ENCODE peak calls at places on chromosomes 13 and 19, in seven cellular contexts. One of them, this sample, is unnamed.

GRCh38 chr13:108154421-108154858 is 60.9 kb downstream of the LIG4 start:
- DNase-seq in NB4: no peak
- DNase-seq in K562: no peak
- DNase-seq in HCT116: no peak
- DNase-seq in vagina: no peak
- DNase-seq in tibial nerve: no peak
- DNase-seq in heart left ventricle: no peak
- DNase-seq in this sample: no peak

GRCh38 chr13:80598189-80598588 is 257.3 kb upstream of the SPRY2 start:
- DNase-seq in NB4: no peak
- DNase-seq in K562: no peak
- DNase-seq in HCT116: no peak
- DNase-seq in vagina: no peak
- DNase-seq in tibial nerve: no peak
- DNase-seq in heart left ventricle: no peak
- DNase-seq in this sample: no peak

GRCh38 chr19:46201413-46202310 is 27.9 kb upstream of the IGFL1 start:
- DNase-seq in NB4: peak
- DNase-seq in K562: peak
- DNase-seq in HCT116: no peak
- DNase-seq in vagina: no peak
- DNase-seq in tibial nerve: no peak
- DNase-seq in heart left ventricle: no peak
- DNase-seq in this sample: no peak

GRCh38 chr13:20369886-20370361 is 137.8 kb upstream of the GJB6 start:
- DNase-seq in NB4: no peak
- DNase-seq in K562: no peak
- DNase-seq in HCT116: no peak
- DNase-seq in vagina: no peak
- DNase-seq in tibial nerve: no peak
- DNase-seq in heart left ventricle: no peak
- DNase-seq in this sample: no peak

GRCh38 chr13:29174093-29174492 is 354.0 kb downstream of the MTUS2 start:
- DNase-seq in NB4: no peak
- DNase-seq in K562: no peak
- DNase-seq in HCT116: no peak
- DNase-seq in vagina: no peak
- DNase-seq in tibial nerve: no peak
- DNase-seq in heart left ventricle: no peak
- DNase-seq in this sample: no peak

GRCh38 chr13:89852570-89852969 is 1494.9 kb upstream of the MIR17HG start:
- DNase-seq in NB4: no peak
- DNase-seq in K562: no peak
- DNase-seq in HCT116: no peak
- DNase-seq in vagina: no peak
- DNase-seq in tibial nerve: no peak
- DNase-seq in heart left ventricle: no peak
- DNase-seq in this sample: no peak

GRCh38 chr19:50858896-50859295 is 4.2 kb downstream of the KLK3 start:
- DNase-seq in NB4: no peak
- DNase-seq in K562: no peak
- DNase-seq in HCT116: no peak
- DNase-seq in vagina: no peak
- DNase-seq in tibial nerve: no peak
- DNase-seq in heart left ventricle: no peak
- DNase-seq in this sample: no peak

GRCh38 chr19:51571599-51571998 is 516 bp downstream of the ZNF175 start:
- DNase-seq in NB4: peak
- DNase-seq in K562: peak
- DNase-seq in HCT116: no peak
- DNase-seq in vagina: no peak
- DNase-seq in tibial nerve: no peak
- DNase-seq in heart left ventricle: no peak
- DNase-seq in this sample: peak

GRCh38 chr13:27171244-27171829 is at the start of gene USP12:
- DNase-seq in NB4: peak
- DNase-seq in K562: peak
- DNase-seq in HCT116: no peak
- DNase-seq in vagina: no peak
- DNase-seq in tibial nerve: no peak
- DNase-seq in heart left ventricle: peak
- DNase-seq in this sample: peak

GRCh38 chr19:35789978-35790944 is 14.9 kb downstream of the ARHGAP33 start:
- DNase-seq in NB4: no peak
- DNase-seq in K562: no peak
- DNase-seq in HCT116: no peak
- DNase-seq in vagina: no peak
- DNase-seq in tibial nerve: no peak
- DNase-seq in heart left ventricle: no peak
- DNase-seq in this sample: no peak

GRCh38 chr19:4025317-4025716 is 17.8 kb downstream of the PIAS4 start:
- DNase-seq in NB4: no peak
- DNase-seq in K562: no peak
- DNase-seq in HCT116: no peak
- DNase-seq in vagina: no peak
- DNase-seq in tibial nerve: no peak
- DNase-seq in heart left ventricle: no peak
- DNase-seq in this sample: no peak

GRCh38 chr19:18093439-18094161 is 4.0 kb upstream of the MAST3 start:
- DNase-seq in NB4: peak
- DNase-seq in K562: peak
- DNase-seq in HCT116: peak
- DNase-seq in vagina: no peak
- DNase-seq in tibial nerve: no peak
- DNase-seq in heart left ventricle: no peak
- DNase-seq in this sample: no peak

GRCh38 chr19:43524922-43525835 is 1.8 kb downstream of the ETHE1 start:
- DNase-seq in NB4: peak
- DNase-seq in K562: no peak
- DNase-seq in HCT116: peak
- DNase-seq in vagina: peak
- DNase-seq in tibial nerve: peak
- DNase-seq in heart left ventricle: peak
- DNase-seq in this sample: no peak
- TF ChIP-seq POLR2A in NB4: no peak
- TF ChIP-seq POLR2A in K562: no peak
- TF ChIP-seq POLR2A in HCT116: no peak
- TF ChIP-seq POLR2A in vagina: no peak
- TF ChIP-seq POLR2A in tibial nerve: no peak
- TF ChIP-seq POLR2A in heart left ventricle: no peak
- TF ChIP-seq POLR2A in this sample: no peak

GRCh38 chr19:49766938-49767315 is at the start of gene AP2A1:
- DNase-seq in NB4: no peak
- DNase-seq in K562: no peak
- DNase-seq in HCT116: no peak
- DNase-seq in vagina: no peak
- DNase-seq in tibial nerve: peak
- DNase-seq in heart left ventricle: no peak
- DNase-seq in this sample: no peak
- TF ChIP-seq POLR2A in NB4: peak
- TF ChIP-seq POLR2A in K562: peak
- TF ChIP-seq POLR2A in HCT116: no peak
- TF ChIP-seq POLR2A in vagina: peak
- TF ChIP-seq POLR2A in tibial nerve: peak
- TF ChIP-seq POLR2A in heart left ventricle: peak
- TF ChIP-seq POLR2A in this sample: no peak

GRCh38 chr13:52156724-52157251 is 2.6 kb downstream of the NEK3 start:
- DNase-seq in NB4: no peak
- DNase-seq in K562: no peak
- DNase-seq in HCT116: no peak
- DNase-seq in vagina: no peak
- DNase-seq in tibial nerve: no peak
- DNase-seq in heart left ventricle: no peak
- DNase-seq in this sample: no peak

GRCh38 chr13:52158629-52159158 is 703 bp downstream of the NEK3 start:
- DNase-seq in NB4: peak
- DNase-seq in K562: peak
- DNase-seq in HCT116: no peak
- DNase-seq in vagina: no peak
- DNase-seq in tibial nerve: no peak
- DNase-seq in heart left ventricle: no peak
- DNase-seq in this sample: peak

GRCh38 chr13:52161193-52161646 is 1.8 kb upstream of the NEK3 start:
- DNase-seq in NB4: no peak
- DNase-seq in K562: no peak
- DNase-seq in HCT116: no peak
- DNase-seq in vagina: no peak
- DNase-seq in tibial nerve: no peak
- DNase-seq in heart left ventricle: no peak
- DNase-seq in this sample: peak

GRCh38 chr13:52160053-52160452 is 656 bp upstream of the NEK3 start:
- DNase-seq in NB4: no peak
- DNase-seq in K562: no peak
- DNase-seq in HCT116: no peak
- DNase-seq in vagina: no peak
- DNase-seq in tibial nerve: no peak
- DNase-seq in heart left ventricle: no peak
- DNase-seq in this sample: no peak

DNA sequence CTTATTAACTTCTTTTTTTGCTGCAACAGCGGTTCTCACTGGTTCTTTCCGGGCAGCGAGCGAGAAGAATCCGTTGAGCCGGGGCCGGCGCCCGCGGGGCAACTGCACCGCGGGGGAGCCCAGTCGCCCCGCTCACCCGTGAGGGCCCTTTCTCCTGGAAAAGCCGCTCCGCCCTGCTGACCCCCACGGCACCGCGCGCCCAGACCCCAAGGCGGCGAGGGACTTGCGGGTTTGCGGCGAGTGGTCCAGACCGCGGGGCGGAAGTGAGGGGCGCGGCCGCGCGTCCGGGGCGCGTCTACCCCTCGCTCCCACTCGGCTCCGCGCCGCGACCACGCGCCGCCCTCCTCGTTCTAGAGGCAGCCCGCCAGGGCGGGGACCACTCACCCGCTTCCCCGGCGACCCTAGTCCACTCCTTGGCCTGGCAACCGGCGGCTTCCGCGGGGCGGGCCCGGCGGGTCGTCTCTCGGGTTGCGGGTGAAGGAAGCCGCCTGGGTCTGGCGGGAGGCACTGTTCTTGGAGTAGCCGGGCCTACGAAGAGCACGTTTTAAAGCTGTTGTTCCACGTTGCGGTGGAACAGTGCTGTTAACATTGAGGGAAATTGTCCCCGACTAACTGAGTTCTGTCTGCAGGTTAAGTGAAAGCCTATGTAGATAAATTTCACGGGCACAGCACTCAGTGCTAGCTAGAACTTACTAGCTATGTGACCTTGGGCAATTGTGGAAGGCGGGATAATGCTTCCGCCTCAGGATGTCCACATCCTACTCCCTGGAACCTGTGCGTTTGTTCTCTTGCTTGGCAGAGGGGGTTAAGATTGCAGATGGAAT is at the start of gene NEK3:
- DNase-seq in NB4: peak
- DNase-seq in K562: peak
- DNase-seq in HCT116: peak
- DNase-seq in vagina: no peak
- DNase-seq in tibial nerve: peak
- DNase-seq in heart left ventricle: peak
- DNase-seq in this sample: peak
- TF ChIP-seq POLR2A in NB4: peak
- TF ChIP-seq POLR2A in K562: peak
- TF ChIP-seq POLR2A in HCT116: no peak
- TF ChIP-seq POLR2A in vagina: no peak
- TF ChIP-seq POLR2A in tibial nerve: no peak
- TF ChIP-seq POLR2A in heart left ventricle: no peak
- TF ChIP-seq POLR2A in this sample: peak

DNA sequence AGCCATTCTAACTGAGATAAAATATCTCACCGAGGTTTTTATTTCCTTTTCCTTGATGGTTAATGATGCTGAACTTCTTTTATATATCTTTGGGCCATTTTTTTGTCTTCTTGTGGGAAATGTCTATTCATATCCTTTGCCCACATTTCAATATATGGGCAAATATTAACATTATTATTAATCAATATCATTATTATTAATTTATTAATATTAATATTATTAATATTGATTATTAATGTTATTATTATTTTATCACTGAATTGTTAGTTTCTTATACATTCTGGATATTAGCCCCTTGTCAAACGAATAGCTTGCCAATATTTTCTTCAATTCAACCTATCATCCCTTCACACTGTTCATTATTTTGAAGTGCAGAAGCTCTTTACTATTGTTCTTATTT is 2203.6 kb downstream of the PCDH9 start:
- DNase-seq in NB4: no peak
- DNase-seq in K562: no peak
- DNase-seq in HCT116: no peak
- DNase-seq in vagina: no peak
- DNase-seq in tibial nerve: no peak
- DNase-seq in heart left ventricle: no peak
- DNase-seq in this sample: no peak
- TF ChIP-seq POLR2A in NB4: no peak
- TF ChIP-seq POLR2A in K562: no peak
- TF ChIP-seq POLR2A in HCT116: no peak
- TF ChIP-seq POLR2A in vagina: no peak
- TF ChIP-seq POLR2A in tibial nerve: no peak
- TF ChIP-seq POLR2A in heart left ventricle: no peak
- TF ChIP-seq POLR2A in this sample: no peak

GRCh38 chr19:57389730-57390598 is at the start of gene ZNF548:
- DNase-seq in NB4: peak
- DNase-seq in K562: peak
- DNase-seq in HCT116: peak
- DNase-seq in vagina: peak
- DNase-seq in tibial nerve: peak
- DNase-seq in heart left ventricle: peak
- DNase-seq in this sample: peak
- TF ChIP-seq POLR2A in NB4: peak
- TF ChIP-seq POLR2A in K562: peak
- TF ChIP-seq POLR2A in HCT116: peak
- TF ChIP-seq POLR2A in vagina: no peak
- TF ChIP-seq POLR2A in tibial nerve: peak
- TF ChIP-seq POLR2A in heart left ventricle: peak
- TF ChIP-seq POLR2A in this sample: peak

GRCh38 chr19:38692458-38693379 is 45.3 kb downstream of the ACTN4 start:
- DNase-seq in NB4: no peak
- DNase-seq in K562: no peak
- DNase-seq in HCT116: no peak
- DNase-seq in vagina: no peak
- DNase-seq in tibial nerve: no peak
- DNase-seq in heart left ventricle: no peak
- DNase-seq in this sample: no peak

GRCh38 chr19:38690146-38690545 is 42.7 kb downstream of the ACTN4 start:
- DNase-seq in NB4: no peak
- DNase-seq in K562: no peak
- DNase-seq in HCT116: no peak
- DNase-seq in vagina: no peak
- DNase-seq in tibial nerve: no peak
- DNase-seq in heart left ventricle: no peak
- DNase-seq in this sample: no peak

GRCh38 chr19:38690832-38691231 is 43.4 kb downstream of the ACTN4 start:
- DNase-seq in NB4: no peak
- DNase-seq in K562: no peak
- DNase-seq in HCT116: no peak
- DNase-seq in vagina: no peak
- DNase-seq in tibial nerve: no peak
- DNase-seq in heart left ventricle: no peak
- DNase-seq in this sample: no peak

GRCh38 chr19:38693380-38694223 is 46.2 kb downstream of the ACTN4 start:
- DNase-seq in NB4: peak
- DNase-seq in K562: no peak
- DNase-seq in HCT116: peak
- DNase-seq in vagina: no peak
- DNase-seq in tibial nerve: no peak
- DNase-seq in heart left ventricle: no peak
- DNase-seq in this sample: no peak

GRCh38 chr19:38691938-38692457 is 44.5 kb downstream of the ACTN4 start:
- DNase-seq in NB4: no peak
- DNase-seq in K562: no peak
- DNase-seq in HCT116: peak
- DNase-seq in vagina: no peak
- DNase-seq in tibial nerve: no peak
- DNase-seq in heart left ventricle: no peak
- DNase-seq in this sample: no peak
- TF ChIP-seq POLR2A in NB4: no peak
- TF ChIP-seq POLR2A in K562: no peak
- TF ChIP-seq POLR2A in HCT116: no peak
- TF ChIP-seq POLR2A in vagina: no peak
- TF ChIP-seq POLR2A in tibial nerve: no peak
- TF ChIP-seq POLR2A in heart left ventricle: no peak
- TF ChIP-seq POLR2A in this sample: no peak

This sample was measured in erythroblast.